ENCODE peak calls at places on chromosomes 3 and 15, in ten cellular contexts. N, W, G, X, E, H, Q, V, P and O are unnamed samples.
A peak's percentile ranks its signal among the peaks of the same experiment; 100 is the strongest.

GRCh38 chr3:34012102-34012461 is 213.7 kb downstream of the PDCD6IP start:
- DNase-seq in N (no peak), W (peak; percentile 99), G (peak; percentile 94), X (no peak), E (no peak), H (peak; percentile 97), Q (peak; percentile 31), V (peak; percentile 89), P (peak; percentile 95), O (no peak)

GRCh38 chr15:88848203-88848602 is 45.0 kb downstream of the ACAN start:
- DNase-seq in N (no peak), W (no peak), G (no peak), X (no peak), E (no peak), H (no peak), Q (no peak), V (no peak), P (no peak), O (no peak)

GRCh38 chr15:37891754-37892368 is 42.6 kb upstream of the TMCO5A start:
- DNase-seq in N (peak; percentile 48), W (peak; percentile 67), G (peak; percentile 52), X (peak; percentile 5), E (no peak), H (peak; percentile 67), Q (no peak), V (peak; percentile 72), P (peak; percentile 73), O (no peak)

GRCh38 chr3:40445880-40446279 is 11.3 kb upstream of the RPL14 start:
- DNase-seq in N (no peak), W (no peak), G (no peak), X (no peak), E (no peak), H (no peak), Q (no peak), V (no peak), P (no peak), O (no peak)

GRCh38 chr3:30293621-30294240 is 312.7 kb upstream of the TGFBR2 start:
- DNase-seq in N (no peak), W (no peak), G (no peak), X (no peak), E (no peak), H (no peak), Q (no peak), V (peak; percentile 21), P (no peak), O (no peak)

GRCh38 chr3:89682556-89682955 is 575.1 kb downstream of the EPHA3 start:
- DNase-seq in N (no peak), W (no peak), G (no peak), X (no peak), E (no peak), H (no peak), Q (no peak), V (no peak), P (peak; percentile 1), O (no peak)

GRCh38 chr3:168417016-168417415 is 321.3 kb upstream of the GOLIM4 start:
- DNase-seq in N (peak; percentile 21), W (no peak), G (no peak), X (no peak), E (no peak), H (no peak), Q (no peak), V (peak; percentile 10), P (no peak), O (no peak)

GRCh38 chr3:54121404-54122045 is 827 bp upstream of the CACNA2D3 start:
- DNase-seq in N (no peak), W (no peak), G (no peak), X (peak; percentile 47), E (peak; percentile 37), H (no peak), Q (no peak), V (peak; percentile 24), P (peak; percentile 21), O (no peak)

GRCh38 chr15:63203451-63204090 is 14.2 kb downstream of the RAB8B start:
- DNase-seq in N (no peak), W (peak; percentile 58), G (no peak), X (no peak), E (no peak), H (peak; percentile 37), Q (peak; percentile 66), V (no peak), P (peak; percentile 54), O (no peak)

GRCh38 chr3:17686613-17687012 is 55.8 kb downstream of the TBC1D5 start:
- DNase-seq in N (no peak), W (peak; percentile 31), G (no peak), X (no peak), E (no peak), H (peak; percentile 5), Q (no peak), V (peak; percentile 36), P (peak; percentile 45), O (no peak)

GRCh38 chr3:185382154-185382553 is 19.2 kb downstream of the MAP3K13 start:
- DNase-seq in N (no peak), W (no peak), G (no peak), X (no peak), E (no peak), H (no peak), Q (no peak), V (no peak), P (no peak), O (no peak)

GRCh38 chr3:132135628-132136333 is 101.0 kb upstream of the CPNE4 start:
- DNase-seq in N (no peak), W (peak; percentile 99), G (peak; percentile 78), X (no peak), E (no peak), H (peak; percentile 98), Q (no peak), V (peak; percentile 79), P (peak; percentile 88), O (no peak)

GRCh38 chr15:58628206-58629057 is 121.1 kb downstream of the ADAM10 start:
- DNase-seq in N (no peak), W (peak; percentile 20), G (no peak), X (peak; percentile 23), E (no peak), H (no peak), Q (no peak), V (peak; percentile 10), P (peak; percentile 15), O (no peak)

GRCh38 chr3:63661242-63661641 is 8.8 kb downstream of the SNTN start:
- DNase-seq in N (peak; percentile 5), W (peak; percentile 7), G (no peak), X (no peak), E (no peak), H (no peak), Q (no peak), V (peak; percentile 21), P (peak; percentile 17), O (no peak)

GRCh38 chr3:99498544-99499234 is 139.7 kb upstream of the COL8A1 start:
- DNase-seq in N (no peak), W (peak; percentile 68), G (no peak), X (no peak), E (no peak), H (no peak), Q (no peak), V (peak; percentile 51), P (no peak), O (no peak)

GRCh38 chr3:56935821-56936220 is 124.6 kb upstream of the SPATA12 start:
- DNase-seq in N (no peak), W (no peak), G (no peak), X (no peak), E (no peak), H (no peak), Q (no peak), V (no peak), P (no peak), O (no peak)

GRCh38 chr15:93028111-93028631 is 60.8 kb downstream of the RGMA start:
- DNase-seq in N (no peak), W (no peak), G (no peak), X (no peak), E (no peak), H (no peak), Q (peak; percentile 4), V (peak; percentile 24), P (no peak), O (no peak)

GRCh38 chr3:125187599-125187910 is 25.0 kb downstream of the SLC12A8 start:
- DNase-seq in N (no peak), W (no peak), G (no peak), X (no peak), E (no peak), H (no peak), Q (no peak), V (no peak), P (no peak), O (no peak)

GRCh38 chr3:59759298-59760169 is 709.7 kb upstream of the CFAP20DC start:
- DNase-seq in N (no peak), W (peak; percentile 55), G (no peak), X (no peak), E (no peak), H (no peak), Q (no peak), V (no peak), P (peak; percentile 47), O (no peak)

GRCh38 chr3:136070334-136070733 is 104.8 kb downstream of the PPP2R3A start:
- DNase-seq in N (no peak), W (peak; percentile 94), G (peak; percentile 67), X (no peak), E (no peak), H (peak; percentile 84), Q (no peak), V (peak; percentile 64), P (peak; percentile 90), O (no peak)

GRCh38 chr15:38252481-38253311 is at the start of gene SPRED1:
- DNase-seq in N (no peak), W (peak; percentile 74), G (no peak), X (peak; percentile 41), E (peak; percentile 61), H (peak; percentile 46), Q (peak; percentile 75), V (peak; percentile 74), P (peak; percentile 71), O (no peak)

GRCh38 chr3:12991861-12992281 is 81.4 kb downstream of the IQSEC1 start:
- DNase-seq in N (no peak), W (no peak), G (no peak), X (no peak), E (no peak), H (no peak), Q (no peak), V (no peak), P (no peak), O (no peak)

GRCh38 chr15:99619712-99620111 is 53.9 kb downstream of the MEF2A start:
- DNase-seq in N (no peak), W (no peak), G (no peak), X (no peak), E (no peak), H (no peak), Q (no peak), V (peak; percentile 48), P (no peak), O (no peak)

GRCh38 chr3:18758047-18758704 is 333.0 kb upstream of the SATB1 start:
- DNase-seq in N (peak; percentile 77), W (no peak), G (no peak), X (peak; percentile 12), E (no peak), H (no peak), Q (peak; percentile 37), V (peak; percentile 57), P (peak; percentile 7), O (peak; percentile 39)

GRCh38 chr3:8622873-8623725 is 21.5 kb downstream of the SSUH2 start:
- DNase-seq in N (peak; percentile 9), W (peak; percentile 77), G (peak; percentile 26), X (peak; percentile 85), E (peak; percentile 87), H (peak; percentile 41), Q (peak; percentile 86), V (peak; percentile 85), P (peak; percentile 68), O (no peak)

GRCh38 chr3:55601366-55602080 is 114.4 kb upstream of the WNT5A start:
- DNase-seq in N (no peak), W (no peak), G (no peak), X (no peak), E (no peak), H (no peak), Q (no peak), V (no peak), P (no peak), O (no peak)

GRCh38 chr15:84992157-84992940 is 10.7 kb downstream of the PDE8A start:
- DNase-seq in N (no peak), W (peak; percentile 81), G (no peak), X (no peak), E (no peak), H (peak; percentile 71), Q (no peak), V (peak; percentile 72), P (peak; percentile 82), O (no peak)

GRCh38 chr3:77319711-77320110 is 279.8 kb downstream of the ROBO2 start:
- DNase-seq in N (no peak), W (peak; percentile 3), G (no peak), X (peak; percentile 28), E (no peak), H (no peak), Q (peak; percentile 7), V (peak; percentile 1), P (no peak), O (no peak)